ENCODE peak calls at places on chromosomes 16 and 17, in eight cellular contexts. X, N, K, B, P, D, S and I are unnamed samples.

GRCh38 chr17:39679521-39680192 is 8.2 kb downstream of the PGAP3 start:
- DNase-seq in X (no peak), N (no peak), P (peak; percentile 19), D (no peak), S (no peak), K (no peak), B (no peak), I (no peak)

GRCh38 chr17:74864297-74864865 is 4.7 kb upstream of the GRIN2C start:
- DNase-seq in P (no peak), S (no peak), B (no peak), N (no peak), K (no peak), D (no peak), X (no peak), I (no peak)

GRCh38 chr17:7351665-7352558 is at the start of gene KCTD11:
- DNase-seq in K (peak; percentile 14), N (peak; percentile 91), B (no peak), D (no peak), X (peak; percentile 88), S (peak; percentile 38), P (peak; percentile 67), I (no peak)

GRCh38 chr16:14186007-14186953 is 115.2 kb downstream of the MRTFB start:
- DNase-seq in P (no peak), X (peak; percentile 84), K (no peak), S (peak; percentile 4), B (peak; percentile 67), N (no peak), D (no peak), I (peak; percentile 14)

GRCh38 chr16:75627856-75628255 is 4.8 kb upstream of the ADAT1 start:
- DNase-seq in S (no peak), K (no peak), P (no peak), N (no peak), D (no peak), X (peak; percentile 78), B (no peak), I (no peak)

GRCh38 chr16:24966031-24966430 is 49.1 kb downstream of the ARHGAP17 start:
- DNase-seq in P (no peak), S (no peak), D (no peak), B (no peak), X (no peak), K (no peak), N (no peak), I (no peak)

GRCh38 chr16:57372372-57373116 is at the start of gene CX3CL1:
- DNase-seq in P (no peak), B (no peak), K (no peak), S (peak; percentile 30), N (peak; percentile 77), D (no peak), X (peak; percentile 50), I (peak; percentile 67)

GRCh38 chr17:263271-263670 is 81.8 kb upstream of the DOC2B start:
- DNase-seq in N (no peak), S (no peak), B (no peak), X (no peak), D (no peak), K (no peak), P (no peak), I (no peak)

GRCh38 chr17:65278050-65278819 is 141.1 kb downstream of the RGS9 start:
- DNase-seq in P (no peak), S (peak; percentile 3), N (peak; percentile 56), X (peak; percentile 75), D (peak; percentile 0), K (peak; percentile 6), B (peak; percentile 14), I (no peak)

GRCh38 chr17:47285003-47285402 is 31.4 kb downstream of the ITGB3 start:
- DNase-seq in D (no peak), K (no peak), B (no peak), N (no peak), P (no peak), S (no peak), X (no peak), I (no peak)

GRCh38 chr16:58187657-58188430 is 10.1 kb downstream of the CSNK2A2 start:
- DNase-seq in S (peak; percentile 81), B (no peak), P (no peak), K (no peak), D (no peak), N (no peak), X (no peak), I (no peak)

GRCh38 chr17:28533091-28533670 is 19.2 kb downstream of the UNC119 start:
- DNase-seq in N (no peak), K (no peak), P (no peak), B (no peak), S (no peak), X (no peak), D (no peak), I (no peak)

GRCh38 chr16:1089439-1089821 is 6.6 kb downstream of the C1QTNF8 start:
- DNase-seq in N (no peak), X (no peak), D (no peak), B (no peak), K (no peak), S (no peak), P (no peak), I (no peak)

GRCh38 chr17:61487161-61487654 is 35.0 kb downstream of the TBX4 start:
- DNase-seq in K (no peak), N (no peak), X (no peak), P (no peak), D (no peak), S (no peak), B (no peak), I (no peak)

GRCh38 chr17:52986056-52986662 is 827.6 kb upstream of the CA10 start:
- DNase-seq in K (no peak), D (no peak), N (no peak), P (no peak), X (no peak), S (no peak), B (no peak), I (no peak)

GRCh38 chr17:44637066-44637465 is 19.2 kb upstream of the MEIOC start:
- DNase-seq in N (no peak), S (no peak), D (no peak), K (no peak), P (no peak), X (no peak), B (no peak), I (no peak)

GRCh38 chr17:55454906-55455474 is 33.4 kb upstream of the MMD start:
- DNase-seq in B (no peak), P (no peak), K (no peak), D (no peak), X (peak; percentile 79), S (no peak), N (no peak), I (peak; percentile 9)

GRCh38 chr17:74353446-74354060 is 8.1 kb downstream of the BTBD17 start:
- DNase-seq in B (no peak), K (no peak), X (no peak), P (no peak), D (no peak), S (no peak), N (no peak), I (no peak)

GRCh38 chr16:81752876-81753227 is 26.2 kb upstream of the PLCG2 start:
- DNase-seq in K (no peak), B (no peak), X (no peak), D (no peak), S (no peak), P (no peak), N (no peak), I (no peak)

GRCh38 chr16:2447920-2448583 is 11.9 kb upstream of the TEDC2 start:
- DNase-seq in B (no peak), X (peak; percentile 33), K (no peak), P (no peak), D (no peak), S (no peak), N (no peak), I (no peak)

GRCh38 chr17:488993-489757 is 136.6 kb upstream of the RPH3AL start:
- DNase-seq in N (no peak), K (no peak), D (no peak), X (peak; percentile 32), S (no peak), B (no peak), P (no peak), I (no peak)

GRCh38 chr17:66727634-66728570 is 107.0 kb upstream of the CACNG5 start:
- DNase-seq in S (peak; percentile 78), P (no peak), N (peak; percentile 36), B (peak; percentile 63), D (peak; percentile 27), K (peak; percentile 12), X (peak; percentile 65), I (peak; percentile 79)

GRCh38 chr17:44599298-44600175 is 42.3 kb downstream of the FZD2 start:
- DNase-seq in P (no peak), B (no peak), X (peak; percentile 96), S (no peak), N (peak; percentile 56), K (no peak), D (no peak), I (no peak)

GRCh38 chr17:29588017-29588557 is 1.4 kb downstream of the GIT1 start:
- DNase-seq in S (no peak), K (no peak), N (no peak), D (no peak), X (no peak), P (no peak), B (no peak), I (no peak)

GRCh38 chr16:29995911-29996772 is at the start of gene INO80E:
- DNase-seq in S (peak; percentile 95), D (peak; percentile 90), N (peak; percentile 98), B (peak; percentile 95), X (peak; percentile 95), P (peak; percentile 99), K (peak; percentile 98), I (peak; percentile 98)

GRCh38 chr16:50166511-50167500 is 13.7 kb downstream of the TENT4B start:
- DNase-seq in N (no peak), P (peak; percentile 20), S (no peak), K (no peak), B (no peak), D (no peak), X (no peak), I (no peak)

GRCh38 chr17:55275894-55276804 is 11.4 kb downstream of the HLF start:
- DNase-seq in N (no peak), B (no peak), K (no peak), X (no peak), P (no peak), D (no peak), S (no peak), I (no peak)

GRCh38 chr17:52035336-52035915 is 123.1 kb downstream of the CA10 start:
- DNase-seq in X (no peak), K (no peak), N (no peak), D (peak; percentile 60), P (no peak), S (no peak), B (no peak), I (no peak)

GRCh38 chr17:73286863-73287296 is 24.9 kb downstream of the CDC42EP4 start:
- DNase-seq in B (peak; percentile 56), S (no peak), X (peak; percentile 88), P (no peak), D (no peak), K (no peak), N (peak; percentile 54), I (no peak)

GRCh38 chr17:76371656-76372628 is 12.5 kb upstream of the SPHK1 start:
- DNase-seq in S (no peak), D (no peak), P (no peak), N (no peak), K (no peak), B (no peak), X (peak; percentile 98), I (no peak)

GRCh38 chr16:12590963-12591362 is 212.7 kb downstream of the CPPED1 start:
- DNase-seq in N (no peak), P (no peak), K (no peak), D (no peak), X (no peak), B (no peak), S (no peak), I (no peak)

GRCh38 chr17:80116923-80117380 is 15.6 kb downstream of the GAA start:
- DNase-seq in N (no peak), B (no peak), P (no peak), S (no peak), K (no peak), D (no peak), X (no peak), I (no peak)